ENCODE peak calls at places on chromosomes 6 and 20, in eight cellular contexts. One of them, this sample, is unnamed.

GRCh38 chr6:106477790-106478189 is 117.3 kb downstream of the CRYBG1 start:
- DNase-seq in upper lobe of right lung: no peak
- DNase-seq in adrenal gland: no peak
- DNase-seq in CD8-positive, alpha-beta T cell: no peak
- DNase-seq in left ventricle myocardium inferior: no peak
- DNase-seq in fibroblast of lung: no peak
- DNase-seq in choroid plexus epithelial cell: no peak
- DNase-seq in esophagus squamous epithelium: no peak
- DNase-seq in this sample: no peak

GRCh38 chr20:52972965-52973819 is 1.0 kb downstream of the TSHZ2 start:
- DNase-seq in CD8-positive, alpha-beta T cell: no peak
- DNase-seq in adrenal gland: peak; percentile 48
- DNase-seq in esophagus squamous epithelium: no peak
- DNase-seq in left ventricle myocardium inferior: peak; percentile 14
- DNase-seq in choroid plexus epithelial cell: no peak
- DNase-seq in upper lobe of right lung: no peak
- DNase-seq in fibroblast of lung: no peak
- DNase-seq in this sample: no peak

GRCh38 chr6:136344420-136344819 is 54.8 kb upstream of the BCLAF1 start:
- DNase-seq in left ventricle myocardium inferior: no peak
- DNase-seq in upper lobe of right lung: no peak
- DNase-seq in choroid plexus epithelial cell: peak; percentile 75
- DNase-seq in fibroblast of lung: peak; percentile 92
- DNase-seq in esophagus squamous epithelium: no peak
- DNase-seq in CD8-positive, alpha-beta T cell: no peak
- DNase-seq in adrenal gland: no peak
- DNase-seq in this sample: no peak

GRCh38 chr6:10048370-10049297 is 366.2 kb downstream of the TFAP2A start:
- DNase-seq in esophagus squamous epithelium: no peak
- DNase-seq in fibroblast of lung: no peak
- DNase-seq in CD8-positive, alpha-beta T cell: no peak
- DNase-seq in adrenal gland: no peak
- DNase-seq in choroid plexus epithelial cell: no peak
- DNase-seq in upper lobe of right lung: no peak
- DNase-seq in left ventricle myocardium inferior: no peak
- DNase-seq in this sample: peak; percentile 17

GRCh38 chr6:117444600-117444999 is 18.9 kb upstream of the ROS1 start:
- DNase-seq in CD8-positive, alpha-beta T cell: no peak
- DNase-seq in adrenal gland: no peak
- DNase-seq in fibroblast of lung: peak; percentile 76
- DNase-seq in esophagus squamous epithelium: no peak
- DNase-seq in upper lobe of right lung: no peak
- DNase-seq in left ventricle myocardium inferior: no peak
- DNase-seq in choroid plexus epithelial cell: peak; percentile 83
- DNase-seq in this sample: peak; percentile 63

GRCh38 chr6:24778121-24778520 is 3.4 kb downstream of the GMNN start:
- DNase-seq in adrenal gland: no peak
- DNase-seq in left ventricle myocardium inferior: no peak
- DNase-seq in CD8-positive, alpha-beta T cell: no peak
- DNase-seq in choroid plexus epithelial cell: no peak
- DNase-seq in esophagus squamous epithelium: no peak
- DNase-seq in fibroblast of lung: no peak
- DNase-seq in upper lobe of right lung: no peak
- DNase-seq in this sample: no peak

GRCh38 chr6:105642708-105643107 is 239.8 kb upstream of the PREP start:
- DNase-seq in CD8-positive, alpha-beta T cell: no peak
- DNase-seq in left ventricle myocardium inferior: no peak
- DNase-seq in esophagus squamous epithelium: no peak
- DNase-seq in upper lobe of right lung: no peak
- DNase-seq in adrenal gland: no peak
- DNase-seq in choroid plexus epithelial cell: peak; percentile 13
- DNase-seq in fibroblast of lung: no peak
- DNase-seq in this sample: peak; percentile 98

GRCh38 chr20:33687370-33687915 is 1.3 kb upstream of the E2F1 start:
- DNase-seq in adrenal gland: no peak
- DNase-seq in choroid plexus epithelial cell: peak; percentile 40
- DNase-seq in upper lobe of right lung: no peak
- DNase-seq in esophagus squamous epithelium: no peak
- DNase-seq in fibroblast of lung: no peak
- DNase-seq in CD8-positive, alpha-beta T cell: no peak
- DNase-seq in left ventricle myocardium inferior: no peak
- DNase-seq in this sample: no peak

GRCh38 chr20:21103582-21104465 is 2.3 kb downstream of the LINC00237 start:
- DNase-seq in esophagus squamous epithelium: no peak
- DNase-seq in fibroblast of lung: no peak
- DNase-seq in adrenal gland: no peak
- DNase-seq in left ventricle myocardium inferior: no peak
- DNase-seq in upper lobe of right lung: no peak
- DNase-seq in choroid plexus epithelial cell: no peak
- DNase-seq in CD8-positive, alpha-beta T cell: no peak
- DNase-seq in this sample: no peak

GRCh38 chr20:21101453-21102251 is 4.5 kb downstream of the LINC00237 start:
- DNase-seq in fibroblast of lung: no peak
- DNase-seq in CD8-positive, alpha-beta T cell: no peak
- DNase-seq in choroid plexus epithelial cell: no peak
- DNase-seq in esophagus squamous epithelium: no peak
- DNase-seq in left ventricle myocardium inferior: no peak
- DNase-seq in upper lobe of right lung: peak; percentile 65
- DNase-seq in adrenal gland: no peak
- DNase-seq in this sample: no peak

GRCh38 chr20:21104466-21104761 is 1.7 kb downstream of the LINC00237 start:
- DNase-seq in CD8-positive, alpha-beta T cell: no peak
- DNase-seq in adrenal gland: no peak
- DNase-seq in choroid plexus epithelial cell: no peak
- DNase-seq in esophagus squamous epithelium: no peak
- DNase-seq in left ventricle myocardium inferior: no peak
- DNase-seq in upper lobe of right lung: no peak
- DNase-seq in fibroblast of lung: no peak
- DNase-seq in this sample: no peak

GRCh38 chr20:21102252-21102609 is 3.9 kb downstream of the LINC00237 start:
- DNase-seq in CD8-positive, alpha-beta T cell: no peak
- DNase-seq in adrenal gland: no peak
- DNase-seq in esophagus squamous epithelium: no peak
- DNase-seq in fibroblast of lung: no peak
- DNase-seq in upper lobe of right lung: no peak
- DNase-seq in left ventricle myocardium inferior: no peak
- DNase-seq in choroid plexus epithelial cell: no peak
- DNase-seq in this sample: no peak

GRCh38 chr20:21102691-21103311 is 3.4 kb downstream of the LINC00237 start:
- DNase-seq in esophagus squamous epithelium: no peak
- DNase-seq in adrenal gland: no peak
- DNase-seq in left ventricle myocardium inferior: peak; percentile 40
- DNase-seq in choroid plexus epithelial cell: no peak
- DNase-seq in upper lobe of right lung: peak; percentile 78
- DNase-seq in CD8-positive, alpha-beta T cell: no peak
- DNase-seq in fibroblast of lung: no peak
- DNase-seq in this sample: no peak
- H3K4me3 ChIP-seq in esophagus squamous epithelium: no peak overlapping the region
- H3K4me3 ChIP-seq in adrenal gland: no peak overlapping the region
- H3K4me3 ChIP-seq in left ventricle myocardium inferior: peak overlapping the region; percentile 62
- H3K4me3 ChIP-seq in choroid plexus epithelial cell: no peak overlapping the region
- H3K4me3 ChIP-seq in upper lobe of right lung: peak overlapping the region; percentile 47
- H3K4me3 ChIP-seq in CD8-positive, alpha-beta T cell: peak overlapping the region; percentile 47
- H3K4me3 ChIP-seq in fibroblast of lung: no peak overlapping the region
- H3K4me3 ChIP-seq in this sample: no peak overlapping the region

GRCh38 chr6:14321992-14322772 is 204.6 kb downstream of the CD83 start:
- DNase-seq in fibroblast of lung: peak; percentile 4
- DNase-seq in CD8-positive, alpha-beta T cell: no peak
- DNase-seq in upper lobe of right lung: no peak
- DNase-seq in left ventricle myocardium inferior: peak; percentile 22
- DNase-seq in esophagus squamous epithelium: no peak
- DNase-seq in choroid plexus epithelial cell: peak; percentile 7
- DNase-seq in adrenal gland: no peak
- DNase-seq in this sample: peak; percentile 10
- TF ChIP-seq CTCF in fibroblast of lung: no peak
- TF ChIP-seq CTCF in CD8-positive, alpha-beta T cell: no peak
- TF ChIP-seq CTCF in upper lobe of right lung: no peak
- TF ChIP-seq CTCF in left ventricle myocardium inferior: peak; percentile 43
- TF ChIP-seq CTCF in esophagus squamous epithelium: no peak
- TF ChIP-seq CTCF in choroid plexus epithelial cell: peak; percentile 28
- TF ChIP-seq CTCF in adrenal gland: no peak
- TF ChIP-seq CTCF in this sample: peak; percentile 36

GRCh38 chr6:45801471-45802289 is 214.0 kb downstream of the CLIC5 start:
- DNase-seq in CD8-positive, alpha-beta T cell: no peak
- DNase-seq in adrenal gland: no peak
- DNase-seq in choroid plexus epithelial cell: no peak
- DNase-seq in fibroblast of lung: no peak
- DNase-seq in left ventricle myocardium inferior: no peak
- DNase-seq in upper lobe of right lung: no peak
- DNase-seq in esophagus squamous epithelium: no peak
- DNase-seq in this sample: no peak
- H3K4me3 ChIP-seq in CD8-positive, alpha-beta T cell: no peak overlapping the region
- H3K4me3 ChIP-seq in adrenal gland: no peak overlapping the region
- H3K4me3 ChIP-seq in choroid plexus epithelial cell: no peak overlapping the region
- H3K4me3 ChIP-seq in fibroblast of lung: no peak overlapping the region
- H3K4me3 ChIP-seq in left ventricle myocardium inferior: no peak overlapping the region
- H3K4me3 ChIP-seq in upper lobe of right lung: no peak overlapping the region
- H3K4me3 ChIP-seq in esophagus squamous epithelium: no peak overlapping the region
- H3K4me3 ChIP-seq in this sample: no peak overlapping the region

GRCh38 chr6:39791850-39792500 is at the start of gene DAAM2:
- DNase-seq in adrenal gland: peak; percentile 72
- DNase-seq in upper lobe of right lung: peak; percentile 86
- DNase-seq in fibroblast of lung: peak; percentile 49
- DNase-seq in choroid plexus epithelial cell: peak; percentile 43
- DNase-seq in left ventricle myocardium inferior: peak; percentile 73
- DNase-seq in CD8-positive, alpha-beta T cell: no peak
- DNase-seq in esophagus squamous epithelium: no peak
- DNase-seq in this sample: no peak
- TF ChIP-seq CTCF in adrenal gland: no peak
- TF ChIP-seq CTCF in upper lobe of right lung: no peak
- TF ChIP-seq CTCF in fibroblast of lung: peak; percentile 19
- TF ChIP-seq CTCF in choroid plexus epithelial cell: peak; percentile 43
- TF ChIP-seq CTCF in left ventricle myocardium inferior: peak; percentile 25
- TF ChIP-seq CTCF in CD8-positive, alpha-beta T cell: no peak
- TF ChIP-seq CTCF in esophagus squamous epithelium: no peak
- TF ChIP-seq CTCF in this sample: no peak

GRCh38 chr6:29884261-29884660 is 56.6 kb downstream of the HLA-G start:
- DNase-seq in adrenal gland: no peak
- DNase-seq in CD8-positive, alpha-beta T cell: no peak
- DNase-seq in upper lobe of right lung: no peak
- DNase-seq in left ventricle myocardium inferior: no peak
- DNase-seq in choroid plexus epithelial cell: no peak
- DNase-seq in esophagus squamous epithelium: no peak
- DNase-seq in fibroblast of lung: no peak
- DNase-seq in this sample: no peak

GRCh38 chr6:29886686-29887085 is 55.6 kb upstream of the HLA-A start:
- DNase-seq in esophagus squamous epithelium: no peak
- DNase-seq in upper lobe of right lung: no peak
- DNase-seq in left ventricle myocardium inferior: no peak
- DNase-seq in adrenal gland: no peak
- DNase-seq in choroid plexus epithelial cell: no peak
- DNase-seq in fibroblast of lung: no peak
- DNase-seq in CD8-positive, alpha-beta T cell: no peak
- DNase-seq in this sample: no peak

GRCh38 chr6:29892696-29893095 is 49.6 kb upstream of the HLA-A start:
- DNase-seq in CD8-positive, alpha-beta T cell: no peak
- DNase-seq in left ventricle myocardium inferior: no peak
- DNase-seq in adrenal gland: no peak
- DNase-seq in fibroblast of lung: no peak
- DNase-seq in esophagus squamous epithelium: no peak
- DNase-seq in choroid plexus epithelial cell: no peak
- DNase-seq in upper lobe of right lung: no peak
- DNase-seq in this sample: peak; percentile 5

GRCh38 chr6:29887819-29888581 is 54.3 kb upstream of the HLA-A start:
- DNase-seq in fibroblast of lung: peak; percentile 55
- DNase-seq in adrenal gland: peak; percentile 86
- DNase-seq in CD8-positive, alpha-beta T cell: peak; percentile 81
- DNase-seq in left ventricle myocardium inferior: peak; percentile 80
- DNase-seq in choroid plexus epithelial cell: peak; percentile 23
- DNase-seq in esophagus squamous epithelium: no peak
- DNase-seq in upper lobe of right lung: peak; percentile 95
- DNase-seq in this sample: peak; percentile 13

DNA sequence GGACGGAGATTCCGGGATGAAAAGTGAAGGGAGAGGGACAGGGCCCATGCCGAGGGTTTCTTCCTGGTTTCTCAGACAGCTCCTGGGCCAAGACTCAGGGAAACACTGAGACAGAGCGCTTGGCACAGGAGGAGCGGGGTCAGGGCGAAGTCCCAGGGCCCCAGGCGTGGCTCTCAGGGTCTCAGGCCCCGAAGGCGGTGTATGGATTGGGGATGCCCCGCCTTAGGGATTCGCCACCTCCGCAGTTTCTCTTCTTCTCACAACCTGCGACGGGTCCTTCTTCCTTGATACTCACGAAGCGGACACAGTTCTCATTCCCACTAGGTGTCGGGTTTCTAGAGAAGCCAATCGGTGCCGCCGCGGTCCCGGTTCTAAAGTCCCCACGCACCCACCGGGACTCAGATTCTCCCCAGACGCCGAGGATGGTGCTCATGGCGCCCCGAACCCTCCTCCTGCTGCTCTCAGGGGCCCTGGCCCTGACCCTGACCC is 55.0 kb upstream of the HLA-A start:
- DNase-seq in CD8-positive, alpha-beta T cell: no peak
- DNase-seq in esophagus squamous epithelium: no peak
- DNase-seq in fibroblast of lung: peak; percentile 38
- DNase-seq in adrenal gland: peak; percentile 50
- DNase-seq in upper lobe of right lung: peak; percentile 78
- DNase-seq in left ventricle myocardium inferior: peak; percentile 36
- DNase-seq in choroid plexus epithelial cell: peak; percentile 22
- DNase-seq in this sample: no peak
- H3K4me3 ChIP-seq in CD8-positive, alpha-beta T cell: peak overlapping the region; percentile 72
- H3K4me3 ChIP-seq in esophagus squamous epithelium: peak overlapping the region; percentile 54
- H3K4me3 ChIP-seq in fibroblast of lung: peak overlapping the region; percentile 63
- H3K4me3 ChIP-seq in adrenal gland: no peak overlapping the region
- H3K4me3 ChIP-seq in upper lobe of right lung: peak overlapping the region; percentile 66
- H3K4me3 ChIP-seq in left ventricle myocardium inferior: peak overlapping the region; percentile 73
- H3K4me3 ChIP-seq in choroid plexus epithelial cell: peak overlapping the region; percentile 70
- H3K4me3 ChIP-seq in this sample: peak overlapping the region; percentile 63

DNA sequence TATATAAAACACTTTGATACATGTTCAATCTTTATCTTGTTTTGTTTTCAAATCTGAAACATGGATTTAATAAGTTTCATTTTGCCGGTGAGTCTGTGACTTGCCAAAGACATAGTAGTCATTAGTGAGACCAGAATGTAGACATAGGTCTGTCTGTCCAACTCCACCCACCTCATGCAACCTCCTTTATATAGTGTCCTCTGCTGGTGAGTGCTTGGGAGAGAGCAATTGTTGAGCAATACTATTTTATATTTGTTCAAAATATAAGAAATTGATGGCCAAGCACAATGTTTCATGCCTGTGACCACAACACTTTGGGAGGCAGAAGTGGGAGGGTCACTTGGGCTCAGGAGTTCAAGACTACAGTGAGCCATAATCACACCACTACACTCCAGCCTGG is 10.8 kb upstream of the LY86 start:
- DNase-seq in CD8-positive, alpha-beta T cell: no peak
- DNase-seq in esophagus squamous epithelium: no peak
- DNase-seq in choroid plexus epithelial cell: no peak
- DNase-seq in fibroblast of lung: no peak
- DNase-seq in upper lobe of right lung: no peak
- DNase-seq in left ventricle myocardium inferior: no peak
- DNase-seq in adrenal gland: no peak
- DNase-seq in this sample: peak; percentile 39
- TF ChIP-seq CTCF in CD8-positive, alpha-beta T cell: no peak
- TF ChIP-seq CTCF in esophagus squamous epithelium: no peak
- TF ChIP-seq CTCF in choroid plexus epithelial cell: no peak
- TF ChIP-seq CTCF in fibroblast of lung: no peak
- TF ChIP-seq CTCF in upper lobe of right lung: no peak
- TF ChIP-seq CTCF in left ventricle myocardium inferior: no peak
- TF ChIP-seq CTCF in adrenal gland: no peak
- TF ChIP-seq CTCF in this sample: no peak

This sample was measured in bronchial epithelial cell.